ENCODE peak calls at places on chromosomes 16 and 17, in nine cellular contexts. R is neural crest cell, D is mammary epithelial cell, K is kidney, O is ascending aorta, F is transverse colon, W is thoracic aorta, A is left ventricle myocardium inferior, Z is ovary. P is an unnamed sample.
A peak's percentile ranks its signal among the peaks of the same experiment; 100 is the strongest.

GRCh38 chr17:56880133-56880532 is 33.7 kb downstream of the TRIM25 start:
- DNase-seq in R (no peak), D (no peak), K (no peak), O (no peak), F (no peak), W (no peak), A (no peak), Z (no peak), P (no peak)

GRCh38 chr17:68318103-68318991 is 27.1 kb downstream of the ARSG start:
- DNase-seq in R (no peak), D (peak; percentile 48), K (no peak), O (no peak), F (no peak), W (no peak), A (no peak), Z (no peak), P (no peak)

GRCh38 chr17:80069886-80070177 is 31.5 kb upstream of the GAA start:
- DNase-seq in R (no peak), D (no peak), K (peak; percentile 78), O (no peak), F (no peak), W (no peak), A (no peak), Z (no peak), P (no peak)

GRCh38 chr17:11795906-11796305 is 197.6 kb downstream of the DNAH9 start:
- DNase-seq in R (no peak), D (no peak), K (no peak), O (no peak), F (no peak), W (no peak), A (no peak), Z (no peak), P (no peak)

GRCh38 chr16:57801098-57801855 is 1.0 kb downstream of the KIFC3 start:
- DNase-seq in R (no peak), D (peak; percentile 46), K (peak; percentile 44), O (no peak), F (no peak), W (no peak), A (no peak), Z (no peak), P (no peak)

GRCh38 chr17:83067071-83067717 is 12.2 kb upstream of the METRNL start:
- DNase-seq in R (no peak), D (no peak), K (peak; percentile 63), O (no peak), F (peak; percentile 7), W (peak; percentile 0), A (peak; percentile 12), Z (peak; percentile 21), P (peak; percentile 71)

GRCh38 chr17:34716291-34716690 is 136.9 kb downstream of the TMEM132E start:
- DNase-seq in R (no peak), D (no peak), K (no peak), O (no peak), F (no peak), W (no peak), A (no peak), Z (no peak), P (no peak)

GRCh38 chr17:29584452-29585079 is 4.9 kb downstream of the GIT1 start:
- DNase-seq in R (no peak), D (no peak), K (no peak), O (no peak), F (no peak), W (no peak), A (peak; percentile 55), Z (no peak), P (no peak)

GRCh38 chr16:1030381-1030901 is 42.1 kb upstream of the SSTR5 start:
- DNase-seq in R (no peak), D (no peak), K (no peak), O (no peak), F (no peak), W (no peak), A (no peak), Z (no peak), P (no peak)
- TF ChIP-seq CTCF in R (no peak), D (no peak), K (no peak), O (no peak), F (no peak), W (no peak), A (no peak), Z (no peak), P (no peak)

GRCh38 chr17:55845385-55845784 is 94.5 kb downstream of the PCTP start:
- DNase-seq in R (peak; percentile 64), D (peak; percentile 3), K (peak; percentile 85), O (no peak), F (peak; percentile 33), W (peak; percentile 2), A (peak; percentile 38), Z (peak; percentile 31), P (peak; percentile 74)
- TF ChIP-seq CTCF in R (peak; percentile 75), D (peak; percentile 57), K (peak; percentile 42), O (peak; percentile 10), F (peak; percentile 55), W (peak; percentile 27), A (peak; percentile 71), Z (no peak), P (no peak)

DNA sequence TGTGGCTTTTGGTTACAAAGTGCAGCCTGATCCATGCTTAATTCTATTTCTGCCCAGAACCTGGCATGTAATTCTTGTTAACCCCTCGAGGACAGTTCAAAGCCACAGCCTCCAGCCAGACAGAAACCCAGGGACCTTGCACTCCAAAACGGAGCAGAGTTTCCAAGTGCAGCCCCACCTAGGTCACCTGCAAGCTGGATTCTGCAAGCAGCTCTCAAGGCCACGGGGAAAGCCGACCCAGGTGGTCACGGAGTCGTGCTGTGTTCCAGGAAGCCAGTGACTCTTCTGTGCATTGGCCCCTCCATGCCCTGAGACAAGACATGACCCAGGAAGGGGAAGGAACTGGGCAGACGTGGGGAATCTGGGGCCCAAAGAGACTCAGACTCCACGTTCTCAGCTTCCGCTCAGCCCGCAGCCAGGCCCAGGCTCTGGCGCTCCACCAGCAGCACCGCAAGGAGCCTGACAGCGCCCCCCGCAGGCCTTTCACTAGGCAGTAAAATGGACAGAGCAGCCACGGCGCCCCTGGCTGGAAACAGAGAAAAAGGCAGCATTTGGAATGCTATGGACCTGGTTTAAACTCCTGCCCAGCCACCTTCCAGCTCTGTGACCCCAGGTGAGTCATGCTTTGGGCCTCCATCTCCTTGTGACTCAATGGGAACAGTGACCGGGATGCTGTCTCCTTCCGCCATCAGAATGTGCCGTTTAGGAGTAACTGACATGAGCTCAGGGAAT is 27.3 kb upstream of the GSG1L start:
- DNase-seq in R (no peak), D (no peak), K (peak; percentile 54), O (no peak), F (no peak), W (no peak), A (no peak), Z (no peak), P (no peak)
- TF ChIP-seq CTCF in R (peak; percentile 18), D (no peak), K (no peak), O (no peak), F (no peak), W (no peak), A (no peak), Z (no peak), P (no peak)

DNA sequence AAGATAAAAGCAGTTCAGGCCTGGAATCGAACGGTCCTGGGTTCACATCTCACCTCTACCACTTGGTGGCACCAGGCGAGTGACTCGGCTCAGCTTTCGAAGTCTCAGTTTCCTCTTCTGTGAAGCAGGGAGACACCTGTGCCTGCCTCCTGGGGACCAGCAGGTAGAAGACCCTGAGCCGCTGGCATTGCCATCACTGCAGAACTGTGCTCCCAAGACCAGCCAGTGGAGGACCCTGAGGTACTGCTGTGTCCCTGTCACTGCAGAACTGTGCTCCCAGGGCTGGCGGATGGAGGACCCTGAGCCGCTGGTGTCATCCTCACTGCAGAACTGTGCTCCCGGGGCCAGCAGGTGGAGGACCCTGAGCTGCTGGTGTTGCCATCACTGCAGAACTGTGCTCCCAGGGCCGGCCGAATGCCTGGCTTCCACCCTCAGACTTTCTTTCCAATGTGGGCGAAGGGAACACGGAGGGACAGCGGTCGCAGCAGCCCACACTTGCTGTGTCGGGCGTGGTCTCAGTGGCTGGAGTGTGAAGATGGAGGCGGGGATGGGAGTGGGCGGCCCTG is 8.7 kb upstream of the SLC7A5 start:
- DNase-seq in R (no peak), D (no peak), K (no peak), O (no peak), F (no peak), W (no peak), A (no peak), Z (no peak), P (no peak)
- TF ChIP-seq CTCF in R (no peak), D (no peak), K (peak; percentile 8), O (no peak), F (no peak), W (no peak), A (no peak), Z (no peak), P (no peak)

GRCh38 chr17:46195939-46196338 is 2.7 kb upstream of the KANSL1 start:
- DNase-seq in R (no peak), D (no peak), K (no peak), O (no peak), F (no peak), W (no peak), A (no peak), Z (no peak), P (no peak)

GRCh38 chr17:46193246-46193625 is at the start of gene KANSL1:
- DNase-seq in R (peak; percentile 80), D (peak; percentile 78), K (peak; percentile 98), O (no peak), F (peak; percentile 89), W (peak; percentile 41), A (peak; percentile 86), Z (peak; percentile 90), P (peak; percentile 88)

GRCh38 chr17:46195217-46195855 is 2.1 kb upstream of the KANSL1 start:
- DNase-seq in R (no peak), D (no peak), K (peak; percentile 52), O (no peak), F (no peak), W (no peak), A (no peak), Z (no peak), P (no peak)

GRCh38 chr17:46193626-46194392 is 580 bp upstream of the KANSL1 start:
- DNase-seq in R (peak; percentile 88), D (peak; percentile 91), K (peak; percentile 99), O (peak; percentile 83), F (peak; percentile 96), W (peak; percentile 82), A (peak; percentile 95), Z (peak; percentile 94), P (peak; percentile 96)

DNA sequence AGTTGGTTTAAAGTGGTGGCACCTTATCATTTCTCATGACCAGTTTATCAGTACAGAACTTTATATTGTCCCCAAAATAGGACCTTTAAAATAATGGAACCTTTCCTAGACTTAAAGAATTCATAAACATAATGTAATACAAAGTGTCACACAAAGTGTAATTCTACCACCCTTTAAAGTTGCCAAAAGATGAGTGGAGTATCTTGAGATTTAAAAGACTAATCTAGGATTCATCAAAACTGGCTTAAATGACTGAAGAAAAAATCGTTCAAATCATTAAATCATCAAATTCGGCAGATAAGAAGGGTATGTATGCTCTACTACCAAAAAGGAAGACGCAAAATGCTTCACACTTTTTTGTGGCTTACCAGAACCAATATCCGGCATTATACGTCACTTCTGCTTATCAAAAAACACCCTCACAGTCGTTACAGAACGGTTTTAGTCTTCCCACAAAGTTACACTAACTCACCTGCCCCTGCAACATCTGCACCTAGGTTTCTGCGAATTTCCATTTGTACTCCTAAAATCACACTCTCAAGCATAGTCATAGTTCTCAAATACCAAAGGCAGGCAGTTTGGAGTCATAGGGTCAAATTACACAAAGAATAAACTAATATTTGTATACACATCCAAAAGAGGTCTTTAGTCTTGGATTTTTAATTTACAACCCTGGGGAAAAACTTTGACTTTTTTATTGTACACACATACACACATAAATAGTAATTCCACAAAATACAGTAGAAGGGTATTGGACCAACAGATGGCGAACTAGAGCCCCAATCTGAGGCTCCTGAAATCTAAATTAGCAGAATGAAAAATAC is 1.4 kb upstream of the KANSL1 start:
- DNase-seq in R (no peak), D (no peak), K (no peak), O (no peak), F (no peak), W (no peak), A (no peak), Z (no peak), P (no peak)
- TF ChIP-seq CTCF in R (peak; percentile 72), D (peak; percentile 47), K (peak; percentile 6), O (peak; percentile 26), F (peak; percentile 36), W (peak; percentile 17), A (peak; percentile 44), Z (no peak), P (no peak)